ENCODE peak calls at places on chromosome 22, in nine cellular contexts. Z is MCF 10A, M is heart right ventricle, A is spleen, E is heart left ventricle, F is coronary artery, S is transverse colon, O is upper lobe of right lung, P is nephron progenitor cell. U is an unnamed sample.

GRCh38 chr22:45992737-45993136 is 15.8 kb upstream of the WNT7B start:
- DNase-seq in Z (no peak), M (no peak), A (no peak), E (no peak), F (no peak), S (no peak), O (no peak), P (no peak), U (no peak)

GRCh38 chr22:44615146-44615545 is 86.9 kb upstream of the PRR5 start:
- DNase-seq in Z (no peak), M (no peak), A (no peak), E (no peak), F (no peak), S (no peak), O (no peak), P (no peak), U (no peak)

GRCh38 chr22:23909258-23909898 is 15.2 kb downstream of the MIF start:
- DNase-seq in Z (no peak), M (no peak), A (no peak), E (no peak), F (no peak), S (no peak), O (no peak), P (no peak), U (no peak)

GRCh38 chr22:20844055-20845037 is 14.3 kb downstream of the PI4KA start:
- DNase-seq in Z (no peak), M (no peak), A (no peak), E (no peak), F (no peak), S (no peak), O (no peak), P (no peak), U (no peak)

GRCh38 chr22:44456661-44457412 is 41.2 kb downstream of the RTL6 start:
- DNase-seq in Z (no peak), M (no peak), A (peak; percentile 56), E (no peak), F (peak; percentile 26), S (no peak), O (no peak), P (no peak), U (no peak)

GRCh38 chr22:24160546-24160945 is 20.7 kb upstream of the SUSD2 start:
- DNase-seq in Z (no peak), M (no peak), A (no peak), E (peak; percentile 78), F (no peak), S (no peak), O (no peak), P (no peak), U (no peak)

GRCh38 chr22:46936378-46936916 is 174.0 kb downstream of the TBC1D22A start:
- DNase-seq in Z (no peak), M (no peak), A (no peak), E (no peak), F (no peak), S (no peak), O (no peak), P (no peak), U (no peak)

GRCh38 chr22:44975444-44976262 is 34.2 kb downstream of the PHF21B start:
- DNase-seq in Z (peak; percentile 91), M (peak; percentile 80), A (peak; percentile 81), E (peak; percentile 87), F (no peak), S (peak; percentile 77), O (peak; percentile 89), P (peak; percentile 98), U (peak; percentile 70)

GRCh38 chr22:45425101-45425500 is 11.6 kb downstream of the RIBC2 start:
- DNase-seq in Z (no peak), M (no peak), A (peak; percentile 32), E (no peak), F (no peak), S (no peak), O (peak; percentile 28), P (no peak), U (no peak)

GRCh38 chr22:38221407-38221806 is 19.6 kb downstream of the MAFF start:
- DNase-seq in Z (no peak), M (no peak), A (no peak), E (no peak), F (no peak), S (no peak), O (no peak), P (no peak), U (no peak)

GRCh38 chr22:41352058-41352457 is 29.7 kb upstream of the TEF start:
- DNase-seq in Z (no peak), M (no peak), A (no peak), E (no peak), F (no peak), S (no peak), O (no peak), P (no peak), U (no peak)

GRCh38 chr22:47944941-47945340 is 1182.5 kb downstream of the TBC1D22A start:
- DNase-seq in Z (no peak), M (no peak), A (no peak), E (no peak), F (no peak), S (no peak), O (no peak), P (no peak), U (no peak)

GRCh38 chr22:38437416-38437815 is 17.6 kb downstream of the KCNJ4 start:
- DNase-seq in Z (peak; percentile 22), M (no peak), A (no peak), E (no peak), F (no peak), S (no peak), O (no peak), P (no peak), U (no peak)

GRCh38 chr22:27416553-27417427 is 384.8 kb downstream of the MN1 start:
- DNase-seq in Z (peak; percentile 88), M (no peak), A (no peak), E (no peak), F (no peak), S (no peak), O (no peak), P (no peak), U (no peak)

GRCh38 chr22:17862646-17863181 is 88.4 kb upstream of the BID start:
- DNase-seq in Z (no peak), M (no peak), A (no peak), E (no peak), F (no peak), S (no peak), O (no peak), P (no peak), U (no peak)

GRCh38 chr22:45630436-45630835 is 41.2 kb upstream of the ATXN10 start:
- DNase-seq in Z (no peak), M (no peak), A (peak; percentile 17), E (no peak), F (no peak), S (no peak), O (peak; percentile 59), P (no peak), U (no peak)

GRCh38 chr22:38097557-38098409 is 12.7 kb downstream of the BAIAP2L2 start:
- DNase-seq in Z (no peak), M (no peak), A (no peak), E (no peak), F (no peak), S (no peak), O (no peak), P (peak; percentile 76), U (no peak)

GRCh38 chr22:20904008-20904979 is 12.9 kb upstream of the CRKL start:
- DNase-seq in Z (peak; percentile 98), M (no peak), A (no peak), E (no peak), F (no peak), S (no peak), O (no peak), P (no peak), U (peak; percentile 77)

GRCh38 chr22:33299245-33299956 is 241.2 kb upstream of the SYN3 start:
- DNase-seq in Z (no peak), M (no peak), A (peak; percentile 83), E (no peak), F (no peak), S (no peak), O (no peak), P (peak; percentile 36), U (no peak)
- TF ChIP-seq CTCF in Z (no peak), M (no peak), A (no peak), E (no peak), F (no peak), S (no peak), O (no peak), P (peak; percentile 8), U (no peak)

DNA sequence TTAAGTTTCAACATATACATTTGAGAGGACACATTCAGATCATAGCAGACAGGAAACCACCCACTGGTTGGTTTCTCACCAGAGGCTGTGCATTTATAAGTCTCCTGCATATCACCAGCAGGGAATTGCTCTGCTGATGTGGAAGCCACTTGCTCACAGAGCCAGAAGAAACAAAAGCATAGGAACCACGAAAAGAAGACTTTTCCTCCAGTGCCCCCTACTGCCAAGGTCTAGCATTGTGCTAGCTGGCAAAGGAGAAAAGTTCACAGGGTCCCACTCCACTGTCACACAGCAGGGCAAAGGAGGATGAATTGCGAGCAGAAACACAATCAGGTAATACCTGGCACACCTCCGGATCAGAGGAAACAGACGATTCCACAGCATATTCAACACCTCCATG is 28.9 kb upstream of the ISX start:
- DNase-seq in Z (no peak), M (no peak), A (no peak), E (no peak), F (peak; percentile 29), S (no peak), O (no peak), P (no peak), U (no peak)
- TF ChIP-seq CTCF in Z (no peak), M (no peak), A (no peak), E (no peak), F (no peak), S (no peak), O (no peak), P (peak; percentile 24), U (no peak)

GRCh38 chr22:19478086-19478392 is 954 bp downstream of the UFD1 start:
- DNase-seq in Z (no peak), M (no peak), A (no peak), E (no peak), F (no peak), S (no peak), O (no peak), P (no peak), U (no peak)
- TF ChIP-seq CTCF in Z (no peak), M (no peak), A (no peak), E (no peak), F (no peak), S (no peak), O (no peak), P (no peak), U (no peak)

GRCh38 chr22:49702068-49702397 is 125.6 kb downstream of the BRD1 start:
- DNase-seq in Z (no peak), M (no peak), A (no peak), E (no peak), F (no peak), S (no peak), O (no peak), P (no peak), U (no peak)

GRCh38 chr22:49699476-49699875 is 128.2 kb downstream of the BRD1 start:
- DNase-seq in Z (no peak), M (no peak), A (no peak), E (no peak), F (peak; percentile 52), S (no peak), O (no peak), P (no peak), U (no peak)

GRCh38 chr22:49699928-49700498 is 127.7 kb downstream of the BRD1 start:
- DNase-seq in Z (no peak), M (no peak), A (no peak), E (no peak), F (peak; percentile 59), S (no peak), O (no peak), P (no peak), U (no peak)

GRCh38 chr22:49703391-49703926 is 124.2 kb downstream of the BRD1 start:
- DNase-seq in Z (no peak), M (no peak), A (no peak), E (no peak), F (no peak), S (no peak), O (no peak), P (no peak), U (no peak)

GRCh38 chr22:49701380-49702067 is 126.1 kb downstream of the BRD1 start:
- DNase-seq in Z (peak; percentile 1), M (no peak), A (no peak), E (no peak), F (no peak), S (no peak), O (no peak), P (no peak), U (no peak)
- TF ChIP-seq CTCF in Z (peak; percentile 45), M (no peak), A (peak; percentile 43), E (peak; percentile 32), F (no peak), S (peak; percentile 26), O (peak; percentile 46), P (peak; percentile 37), U (peak; percentile 74)